ENCODE peak calls at places on chromosomes 7 and 10, in nine cellular contexts. J, F, Z, X, S, N, K, A and W are unnamed samples.

GRCh38 chr10:95531994-95532399 is 29.2 kb downstream of the SORBS1 start:
- DNase-seq in F (no peak), Z (no peak), K (no peak), X (no peak), A (no peak), J (no peak), N (no peak), S (no peak), W (no peak)

GRCh38 chr7:101915000-101915399 is 97.6 kb downstream of the CUX1 start:
- DNase-seq in X (peak), S (no peak), F (no peak), A (no peak), K (no peak), N (no peak), Z (no peak), J (no peak), W (no peak)

GRCh38 chr7:119665791-119666190 is 607.2 kb upstream of the KCND2 start:
- DNase-seq in Z (no peak), K (no peak), J (no peak), N (no peak), F (no peak), S (no peak), X (no peak), A (no peak), W (no peak)

GRCh38 chr10:58818889-58819288 is 306.2 kb downstream of the BICC1 start:
- DNase-seq in X (no peak), K (no peak), S (peak), A (peak), Z (no peak), F (no peak), N (no peak), J (no peak), W (no peak)

GRCh38 chr10:73117976-73118743 is 7.9 kb downstream of the NUDT13 start:
- DNase-seq in X (no peak), A (no peak), Z (no peak), F (no peak), S (no peak), K (no peak), J (no peak), N (no peak), W (no peak)

GRCh38 chr10:110336111-110336721 is 31.5 kb upstream of the SMNDC1 start:
- DNase-seq in X (peak), N (peak), S (peak), J (no peak), A (peak), Z (no peak), K (no peak), F (no peak), W (no peak)

GRCh38 chr7:140635821-140636220 is 4.8 kb downstream of the DENND2A start:
- DNase-seq in X (no peak), J (no peak), S (no peak), Z (no peak), N (no peak), A (no peak), F (no peak), K (no peak), W (no peak)

GRCh38 chr7:156442503-156442902 is 198.1 kb upstream of the RNF32 start:
- DNase-seq in S (no peak), N (no peak), A (no peak), Z (no peak), J (no peak), K (no peak), F (no peak), X (no peak), W (no peak)

GRCh38 chr7:28726563-28726962 is 231.6 kb downstream of the TRIL start:
- DNase-seq in J (no peak), Z (no peak), F (no peak), X (no peak), A (no peak), S (no peak), K (no peak), N (no peak), W (no peak)

GRCh38 chr10:36173364-36173763 is 531.3 kb upstream of the FZD8 start:
- DNase-seq in A (no peak), X (no peak), S (no peak), N (no peak), K (no peak), J (no peak), F (no peak), Z (no peak), W (no peak)

GRCh38 chr7:74429153-74429747 is 24.5 kb upstream of the GTF2IRD1 start:
- DNase-seq in F (no peak), J (no peak), N (no peak), S (peak), K (no peak), A (no peak), Z (no peak), X (no peak), W (no peak)

GRCh38 chr7:90596745-90597526 is 815 bp downstream of the CDK14 start:
- DNase-seq in A (no peak), X (no peak), K (no peak), J (no peak), Z (no peak), F (no peak), N (peak), S (peak), W (no peak)

GRCh38 chr7:35975851-35976454 is 175.1 kb downstream of the SEPTIN7 start:
- DNase-seq in N (peak), J (peak), F (peak), X (no peak), Z (no peak), S (peak), K (peak), A (peak), W (no peak)

GRCh38 chr10:31030216-31030615 is 1.4 kb downstream of the ZNF438 start:
- DNase-seq in N (no peak), F (no peak), X (peak), A (no peak), S (no peak), K (no peak), Z (no peak), J (no peak), W (no peak)

GRCh38 chr10:58028597-58029366 is 238.9 kb downstream of the IPMK start:
- DNase-seq in K (no peak), Z (no peak), N (no peak), S (peak), J (no peak), X (no peak), F (no peak), A (peak), W (no peak)

GRCh38 chr7:8627322-8627721 is 193.9 kb downstream of the NXPH1 start:
- DNase-seq in A (no peak), F (no peak), K (no peak), S (no peak), N (no peak), X (no peak), Z (no peak), J (no peak), W (no peak)

GRCh38 chr7:46993396-46993795 is 588.5 kb downstream of the TNS3 start:
- DNase-seq in F (no peak), S (peak), A (no peak), X (no peak), Z (no peak), J (no peak), N (peak), K (no peak), W (no peak)

GRCh38 chr7:152081088-152081487 is 55.6 kb downstream of the GALNT11 start:
- DNase-seq in N (no peak), F (no peak), X (no peak), J (no peak), A (no peak), Z (no peak), S (no peak), K (no peak), W (no peak)

GRCh38 chr7:158863611-158864506 is 7.5 kb downstream of the DYNC2I1 start:
- DNase-seq in S (peak), Z (peak), X (peak), A (no peak), N (peak), J (peak), F (peak), K (no peak), W (no peak)

GRCh38 chr7:32890553-32891045 is 961 bp downstream of the KBTBD2 start:
- DNase-seq in J (peak), A (no peak), N (peak), F (peak), K (no peak), X (no peak), Z (no peak), S (peak), W (no peak)

GRCh38 chr7:15780271-15780670 is 93.8 kb upstream of the MEOX2 start:
- DNase-seq in J (no peak), S (peak), N (no peak), Z (no peak), X (no peak), K (no peak), F (no peak), A (no peak), W (no peak)

GRCh38 chr10:56679578-56679977 is 318.5 kb upstream of the ZWINT start:
- DNase-seq in A (no peak), X (no peak), F (no peak), Z (no peak), N (no peak), S (no peak), J (no peak), K (no peak), W (no peak)

GRCh38 chr7:2750054-2750453 is 62.1 kb downstream of the AMZ1 start:
- DNase-seq in Z (no peak), F (no peak), J (no peak), X (no peak), A (no peak), N (peak), K (no peak), S (peak), W (no peak)

GRCh38 chr7:33210958-33211357 is 81.6 kb downstream of the BBS9 start:
- DNase-seq in A (no peak), Z (no peak), F (no peak), S (no peak), K (no peak), J (no peak), N (no peak), X (no peak), W (no peak)

GRCh38 chr10:26112532-26112931 is 104.0 kb upstream of the GAD2 start:
- DNase-seq in N (peak), S (peak), X (no peak), F (no peak), J (no peak), Z (no peak), A (no peak), K (no peak), W (no peak)

GRCh38 chr10:112810651-112811215 is 139.3 kb upstream of the TCF7L2 start:
- DNase-seq in X (no peak), S (no peak), F (no peak), Z (no peak), J (no peak), A (no peak), N (no peak), K (no peak), W (no peak)

GRCh38 chr10:14240253-14241189 is 90.2 kb downstream of the FRMD4A start:
- DNase-seq in Z (no peak), K (no peak), J (no peak), A (no peak), F (no peak), S (peak), N (no peak), X (no peak), W (no peak)
- TF ChIP-seq CTCF in Z (no peak), K (peak), J (no peak), A (no peak), F (no peak), S (peak), N (no peak), X (no peak), W (peak)

DNA sequence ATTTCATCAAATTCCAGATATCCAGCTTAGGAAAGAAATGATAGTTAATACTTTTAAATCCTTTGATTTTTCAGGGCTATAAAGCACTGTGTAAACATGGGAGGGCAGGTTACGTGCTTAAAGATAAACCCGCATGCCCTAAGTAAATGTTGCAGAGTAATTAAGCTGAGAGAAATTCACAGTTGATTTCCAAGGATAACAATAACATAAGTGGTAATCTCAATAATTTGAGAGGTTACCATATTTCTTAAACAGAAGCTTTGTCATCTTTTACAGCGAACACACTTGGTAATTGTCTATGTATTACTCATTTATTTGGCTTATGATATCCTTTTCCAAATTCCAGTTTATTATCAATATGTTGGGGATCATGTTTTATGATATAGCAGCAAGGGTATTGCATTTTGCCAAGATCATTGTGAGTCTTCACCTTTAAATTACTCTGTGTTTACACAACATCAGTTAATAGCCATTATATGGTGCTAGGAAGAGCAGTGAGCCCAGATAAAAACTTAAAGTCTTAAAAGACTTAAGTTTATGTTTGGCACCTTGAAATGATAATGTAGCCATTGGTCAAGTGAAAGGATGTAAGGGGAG is 15.4 kb downstream of the MGAM start:
- DNase-seq in N (no peak), X (no peak), S (no peak), K (no peak), J (no peak), Z (no peak), A (no peak), F (no peak), W (no peak)
- TF ChIP-seq CTCF in N (no peak), X (no peak), S (no peak), K (no peak), J (no peak), Z (no peak), A (no peak), F (no peak), W (no peak)

GRCh38 chr7:93623816-93624215 is 49.3 kb upstream of the CALCR start:
- DNase-seq in S (no peak), N (no peak), J (no peak), F (no peak), K (no peak), A (no peak), Z (no peak), X (no peak), W (no peak)

GRCh38 chr7:93620864-93621263 is 46.3 kb upstream of the CALCR start:
- DNase-seq in Z (no peak), X (no peak), F (no peak), A (no peak), J (no peak), K (no peak), S (no peak), N (no peak), W (no peak)

GRCh38 chr7:93626869-93627268 is 52.3 kb upstream of the CALCR start:
- DNase-seq in S (no peak), F (no peak), A (no peak), X (no peak), J (no peak), K (no peak), N (no peak), Z (no peak), W (no peak)

GRCh38 chr7:93620057-93620456 is 45.5 kb upstream of the CALCR start:
- DNase-seq in K (no peak), X (no peak), N (no peak), S (no peak), F (no peak), Z (no peak), A (no peak), J (no peak), W (no peak)

GRCh38 chr7:93622036-93622714 is 47.7 kb upstream of the CALCR start:
- DNase-seq in F (no peak), Z (no peak), N (peak), A (peak), S (peak), X (no peak), K (no peak), J (no peak), W (no peak)
- TF ChIP-seq CTCF in F (no peak), Z (no peak), N (peak), A (peak), S (peak), X (no peak), K (peak), J (no peak), W (peak)

DNA sequence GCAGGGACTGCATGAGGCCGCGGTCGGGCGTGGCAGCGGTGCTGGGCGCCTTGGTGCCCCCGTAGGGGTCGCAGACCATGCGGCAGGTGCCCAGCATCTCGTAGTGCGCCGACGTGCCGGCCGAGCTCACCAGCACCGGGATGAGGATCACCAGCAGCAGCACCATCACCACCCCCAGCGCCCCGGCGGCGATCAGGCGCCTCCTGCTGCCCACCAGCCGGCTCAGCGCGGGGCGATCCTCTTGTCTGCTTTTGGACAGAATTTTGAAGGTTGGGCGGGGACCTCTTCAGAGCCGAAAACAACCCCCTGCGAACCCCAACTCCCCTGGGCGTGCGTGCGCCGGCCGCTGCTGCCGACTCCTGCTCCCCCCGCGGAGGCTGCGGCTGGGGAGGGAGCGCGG is 779 bp downstream of the C1QL3 start:
- DNase-seq in N (peak), J (no peak), K (peak), X (no peak), S (peak), Z (no peak), F (no peak), A (no peak), W (no peak)
- TF ChIP-seq CTCF in N (peak), J (no peak), K (peak), X (no peak), S (peak), Z (no peak), F (no peak), A (peak), W (peak)